ENCODE peak calls at places on chromosomes 1 and 21, in five cellular contexts. L is memory B cell, E is left ventricle myocardium inferior, X is mucosa of descending colon, A is upper lobe of left lung. N is an unnamed sample.

GRCh38 chr1:245575710-245576109 is 420.9 kb downstream of the KIF26B start:
- DNase-seq in L (no peak), E (no peak), X (no peak), A (no peak), N (no peak)

GRCh38 chr1:196302981-196303380 is 305.3 kb downstream of the KCNT2 start:
- DNase-seq in L (no peak), E (no peak), X (no peak), A (no peak), N (no peak)

GRCh38 chr21:26941436-26941835 is 25.5 kb downstream of the ADAMTS5 start:
- DNase-seq in L (no peak), E (no peak), X (no peak), A (no peak), N (no peak)

GRCh38 chr21:43021191-43021590 is 46.8 kb downstream of the PKNOX1 start:
- DNase-seq in L (no peak), E (no peak), X (no peak), A (no peak), N (no peak)

GRCh38 chr21:45011911-45012660 is 62.3 kb upstream of the ADARB1 start:
- DNase-seq in L (no peak), E (peak), X (peak), A (peak), N (no peak)

GRCh38 chr1:230791986-230792564 is 44.9 kb downstream of the CAPN9 start:
- DNase-seq in L (no peak), E (no peak), X (no peak), A (no peak), N (no peak)

GRCh38 chr1:100268202-100268601 is 2.2 kb downstream of the RTCA start:
- DNase-seq in L (no peak), E (no peak), X (no peak), A (no peak), N (no peak)

GRCh38 chr1:151838491-151839412 is 868 bp downstream of the C2CD4D start:
- DNase-seq in L (peak), E (no peak), X (no peak), A (peak), N (no peak)

GRCh38 chr21:28518620-28519019 is 474.1 kb downstream of the LTN1 start:
- DNase-seq in L (no peak), E (no peak), X (no peak), A (no peak), N (no peak)

GRCh38 chr1:156873659-156874058 is 13.0 kb downstream of the NTRK1 start:
- DNase-seq in L (no peak), E (no peak), X (no peak), A (no peak), N (no peak)

GRCh38 chr1:228305721-228306152 is 97.9 kb downstream of the OBSCN start:
- DNase-seq in L (no peak), E (no peak), X (no peak), A (peak), N (no peak)

GRCh38 chr1:185490924-185491323 is 173.9 kb upstream of the IVNS1ABP start:
- DNase-seq in L (no peak), E (no peak), X (no peak), A (no peak), N (no peak)

GRCh38 chr1:5648410-5649165 is 343.6 kb downstream of the NPHP4 start:
- DNase-seq in L (no peak), E (no peak), X (no peak), A (no peak), N (no peak)